ENCODE peak calls at places on chromosomes 2 and 18, in nine cellular contexts. O is anterior cingulate cortex; P is kidney tubule cell; I is HT-29; W is MCF 10A; N is NAMALWA; G is stimulated activated CD4-positive, alpha-beta T cell treated with anti-CD3 and anti-CD28 coated beads, Interleukin-4, amount 100 ng/mL, for 24 hours; Q is activated CD8-positive, alpha-beta memory T cell treated with anti-CD3 and anti-CD28 coated beads, Interleukin-2, amount 50 U/mL, for 48 hours; C is NCI-H1694. H is an unnamed sample.

GRCh38 chr2:242010567-242011513 is 141.3 kb downstream of the RTP5 start:
- DNase-seq in O (no peak), P (no peak), I (peak), W (no peak), N (peak), G (peak), Q (no peak), C (no peak), H (no peak)

GRCh38 chr2:102505290-102505689 is 32.3 kb downstream of the SLC9A4 start:
- DNase-seq in O (no peak), P (peak), I (peak), W (no peak), N (no peak), G (no peak), Q (no peak), C (no peak), H (peak)

GRCh38 chr2:142965464-142965863 is 88.0 kb downstream of the KYNU start:
- DNase-seq in O (no peak), P (peak), I (no peak), W (no peak), N (no peak), G (no peak), Q (no peak), C (no peak), H (no peak)

GRCh38 chr2:43877782-43878464 is 39.2 kb downstream of the ABCG8 start:
- DNase-seq in O (peak), P (peak), I (peak), W (peak), N (peak), G (peak), Q (peak), C (peak), H (peak)

GRCh38 chr2:206718296-206718695 is at the start of gene DYTN:
- DNase-seq in O (no peak), P (no peak), I (no peak), W (no peak), N (no peak), G (no peak), Q (no peak), C (no peak), H (no peak)

GRCh38 chr2:179860255-179861026 is 971 bp downstream of the ZNF385B start:
- DNase-seq in O (no peak), P (no peak), I (no peak), W (no peak), N (peak), G (no peak), Q (no peak), C (no peak), H (no peak)

GRCh38 chr2:69177785-69178636 is 165.0 kb downstream of the ANTXR1 start:
- DNase-seq in O (peak), P (no peak), I (peak), W (peak), N (peak), G (no peak), Q (no peak), C (no peak), H (peak)

GRCh38 chr18:5895300-5895885 is at the start of gene TMEM200C:
- DNase-seq in O (no peak), P (peak), I (no peak), W (no peak), N (no peak), G (no peak), Q (peak), C (no peak), H (no peak)

GRCh38 chr2:6177796-6178195 is 485.6 kb downstream of the SOX11 start:
- DNase-seq in O (no peak), P (no peak), I (no peak), W (no peak), N (no peak), G (no peak), Q (no peak), C (no peak), H (no peak)

GRCh38 chr2:71963295-71963694 is 184.4 kb downstream of the CYP26B1 start:
- DNase-seq in O (no peak), P (no peak), I (peak), W (peak), N (no peak), G (no peak), Q (no peak), C (no peak), H (no peak)

GRCh38 chr2:145404690-145405089 is 884.8 kb upstream of the ZEB2 start:
- DNase-seq in O (no peak), P (no peak), I (no peak), W (no peak), N (no peak), G (no peak), Q (no peak), C (no peak), H (no peak)

GRCh38 chr2:128607440-128607839 is 288.8 kb upstream of the HS6ST1 start:
- DNase-seq in O (no peak), P (no peak), I (no peak), W (no peak), N (no peak), G (no peak), Q (no peak), C (no peak), H (no peak)

GRCh38 chr2:127092306-127092705 is 14.6 kb downstream of the BIN1 start:
- DNase-seq in O (no peak), P (no peak), I (no peak), W (no peak), N (no peak), G (no peak), Q (no peak), C (no peak), H (no peak)

GRCh38 chr18:13387856-13388548 is 169.4 kb downstream of the LDLRAD4 start:
- DNase-seq in O (no peak), P (no peak), I (no peak), W (no peak), N (no peak), G (no peak), Q (peak), C (no peak), H (no peak)

H was measured in MV-4-11.